ENCODE peak calls at places on chromosomes 5 and 9, in four cellular contexts. One of them, this sample, is unnamed.

GRCh38 chr9:116087246-116087645 is 66.3 kb upstream of the PAPPA start:
- DNase-seq in GM12865: no peak
- DNase-seq in AG04449: no peak
- DNase-seq in cardiac muscle cell: peak
- DNase-seq in this sample: no peak

GRCh38 chr9:109940536-109940935 is 160.5 kb downstream of the PALM2AKAP2 start:
- DNase-seq in GM12865: no peak
- DNase-seq in cardiac muscle cell: no peak
- DNase-seq in AG04449: no peak
- DNase-seq in this sample: no peak

GRCh38 chr9:111108946-111109345 is 70.7 kb upstream of the LPAR1 start:
- DNase-seq in GM12865: peak
- DNase-seq in cardiac muscle cell: no peak
- DNase-seq in AG04449: peak
- DNase-seq in this sample: no peak

GRCh38 chr9:71681708-71682268 is 86.5 kb downstream of the CEMIP2 start:
- DNase-seq in GM12865: no peak
- DNase-seq in AG04449: peak
- DNase-seq in cardiac muscle cell: peak
- DNase-seq in this sample: no peak

GRCh38 chr5:143008809-143009521 is 238.8 kb downstream of the ARHGAP26 start:
- DNase-seq in AG04449: peak
- DNase-seq in GM12865: peak
- DNase-seq in cardiac muscle cell: no peak
- DNase-seq in this sample: peak

GRCh38 chr5:178361657-178362445 is 129.2 kb upstream of the PHYKPL start:
- DNase-seq in cardiac muscle cell: no peak
- DNase-seq in AG04449: no peak
- DNase-seq in GM12865: no peak
- DNase-seq in this sample: no peak

GRCh38 chr5:124858612-124859011 is 112.2 kb upstream of the ZNF608 start:
- DNase-seq in cardiac muscle cell: no peak
- DNase-seq in AG04449: no peak
- DNase-seq in GM12865: no peak
- DNase-seq in this sample: no peak

GRCh38 chr5:111135946-111136345 is 43.8 kb downstream of the WDR36 start:
- DNase-seq in GM12865: no peak
- DNase-seq in cardiac muscle cell: no peak
- DNase-seq in AG04449: no peak
- DNase-seq in this sample: no peak

GRCh38 chr9:90991953-90992352 is 190.3 kb downstream of the SYK start:
- DNase-seq in AG04449: no peak
- DNase-seq in GM12865: no peak
- DNase-seq in cardiac muscle cell: no peak
- DNase-seq in this sample: no peak

GRCh38 chr5:150080696-150081435 is 5.5 kb downstream of the CSF1R start:
- DNase-seq in cardiac muscle cell: no peak
- DNase-seq in GM12865: no peak
- DNase-seq in AG04449: no peak
- DNase-seq in this sample: no peak

GRCh38 chr9:75185585-75186170 is 97.4 kb downstream of the OSTF1 start:
- DNase-seq in cardiac muscle cell: peak
- DNase-seq in GM12865: peak
- DNase-seq in AG04449: no peak
- DNase-seq in this sample: peak
- TF ChIP-seq CTCF in cardiac muscle cell: peak
- TF ChIP-seq CTCF in GM12865: peak
- TF ChIP-seq CTCF in AG04449: peak
- TF ChIP-seq CTCF in this sample: peak

GRCh38 chr9:137873408-137873807 is 4.2 kb upstream of the CACNA1B start:
- DNase-seq in GM12865: no peak
- DNase-seq in AG04449: no peak
- DNase-seq in cardiac muscle cell: no peak
- DNase-seq in this sample: no peak
- TF ChIP-seq CTCF in GM12865: no peak
- TF ChIP-seq CTCF in AG04449: no peak
- TF ChIP-seq CTCF in cardiac muscle cell: no peak
- TF ChIP-seq CTCF in this sample: no peak

DNA sequence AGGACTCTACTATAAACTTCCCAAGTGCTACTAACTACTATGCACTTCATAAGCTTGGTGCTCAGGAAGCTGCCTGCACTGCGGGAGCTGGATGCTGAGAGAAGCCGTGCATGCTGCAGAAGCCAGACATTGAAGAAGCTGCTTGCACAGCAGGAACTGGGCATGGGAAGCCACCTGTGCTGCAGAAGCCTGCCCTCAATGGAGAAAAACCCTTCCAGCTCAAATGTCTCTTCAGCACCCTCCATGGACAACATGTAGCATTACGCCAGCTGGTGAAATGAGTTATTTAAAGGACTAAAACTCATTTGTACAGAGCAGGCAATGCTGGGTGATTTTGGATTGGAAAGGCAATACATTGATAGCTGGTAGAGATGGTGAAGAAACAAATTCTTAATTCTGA is 247.2 kb downstream of the KIF4B start:
- DNase-seq in AG04449: no peak
- DNase-seq in GM12865: peak
- DNase-seq in cardiac muscle cell: peak
- DNase-seq in this sample: no peak
- TF ChIP-seq CTCF in AG04449: no peak
- TF ChIP-seq CTCF in GM12865: peak
- TF ChIP-seq CTCF in cardiac muscle cell: no peak
- TF ChIP-seq CTCF in this sample: no peak

GRCh38 chr9:88781500-88782391 is 209.5 kb upstream of the S1PR3 start:
- DNase-seq in AG04449: no peak
- DNase-seq in GM12865: no peak
- DNase-seq in cardiac muscle cell: peak
- DNase-seq in this sample: no peak
- TF ChIP-seq CTCF in AG04449: peak
- TF ChIP-seq CTCF in GM12865: no peak
- TF ChIP-seq CTCF in cardiac muscle cell: peak
- TF ChIP-seq CTCF in this sample: no peak

GRCh38 chr5:40409600-40409999 is 270.1 kb upstream of the PTGER4 start:
- DNase-seq in AG04449: no peak
- DNase-seq in GM12865: peak
- DNase-seq in cardiac muscle cell: no peak
- DNase-seq in this sample: peak

GRCh38 chr5:40406426-40407211 is 273.1 kb upstream of the PTGER4 start:
- DNase-seq in AG04449: no peak
- DNase-seq in GM12865: peak
- DNase-seq in cardiac muscle cell: no peak
- DNase-seq in this sample: peak

GRCh38 chr5:40413747-40414146 is 266.0 kb upstream of the PTGER4 start:
- DNase-seq in GM12865: no peak
- DNase-seq in AG04449: peak
- DNase-seq in cardiac muscle cell: no peak
- DNase-seq in this sample: no peak

GRCh38 chr5:40410939-40411635 is 268.6 kb upstream of the PTGER4 start:
- DNase-seq in GM12865: no peak
- DNase-seq in AG04449: no peak
- DNase-seq in cardiac muscle cell: no peak
- DNase-seq in this sample: no peak

GRCh38 chr5:40410231-40410861 is 269.4 kb upstream of the PTGER4 start:
- DNase-seq in AG04449: no peak
- DNase-seq in cardiac muscle cell: no peak
- DNase-seq in GM12865: peak
- DNase-seq in this sample: peak
- TF ChIP-seq CTCF in AG04449: no peak
- TF ChIP-seq CTCF in cardiac muscle cell: no peak
- TF ChIP-seq CTCF in GM12865: no peak
- TF ChIP-seq CTCF in this sample: no peak

DNA sequence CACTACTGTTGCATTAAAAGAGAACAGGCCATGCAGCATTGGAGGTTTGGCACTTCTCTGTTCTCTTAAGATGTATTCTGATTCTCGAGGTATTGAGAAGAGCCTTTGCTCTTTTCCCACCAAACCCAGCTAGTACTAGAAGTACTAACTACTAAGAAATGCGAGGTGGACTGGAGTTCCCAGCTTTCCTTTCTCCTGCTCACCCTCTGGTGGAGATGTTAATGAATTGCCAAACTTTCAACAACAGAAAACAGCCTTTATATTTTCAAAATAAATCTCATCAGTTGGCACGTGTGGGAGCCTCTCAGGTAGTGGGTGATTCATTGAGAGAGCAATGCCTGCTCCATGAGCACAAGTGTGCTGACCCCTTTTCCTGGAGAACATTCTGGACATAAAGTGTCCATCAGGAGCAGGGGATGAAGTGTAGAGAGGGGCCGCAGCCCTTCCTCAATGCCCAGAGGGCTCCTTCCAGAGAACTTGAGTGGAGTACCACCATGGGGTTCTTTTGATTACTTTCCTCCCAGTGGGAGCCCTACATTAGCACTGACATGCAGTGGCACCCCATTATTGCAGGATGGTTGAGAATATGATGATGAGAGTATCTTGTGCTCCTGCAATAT is 45.7 kb downstream of the TMEM174 start:
- DNase-seq in AG04449: no peak
- DNase-seq in cardiac muscle cell: no peak
- DNase-seq in GM12865: no peak
- DNase-seq in this sample: no peak
- TF ChIP-seq CTCF in AG04449: peak
- TF ChIP-seq CTCF in cardiac muscle cell: peak
- TF ChIP-seq CTCF in GM12865: no peak
- TF ChIP-seq CTCF in this sample: no peak

This sample was measured in activated CD8-positive, alpha-beta T cell treated with anti-CD3 and anti-CD28 coated beads for 36 hours.